ENCODE peak calls at places on chromosomes 5 and 9, in five cellular contexts. B is cardiac muscle cell, C is A549, I is IMR-90, R is SK-N-SH. G is an unnamed sample.

GRCh38 chr5:83034036-83034435 is 43.2 kb downstream of the TMEM167A start:
- DNase-seq in I (no peak), B (peak; percentile 16), C (no peak), R (no peak), G (no peak)

GRCh38 chr9:76642701-76643209 is 121.5 kb upstream of the PCA3 start:
- DNase-seq in R (no peak), I (no peak), B (no peak), C (no peak), G (no peak)

GRCh38 chr5:74877624-74878304 is 11.6 kb upstream of the FAM169A start:
- DNase-seq in C (no peak), B (no peak), R (no peak), I (no peak), G (no peak)

GRCh38 chr5:55102345-55102744 is at the start of gene GZMA:
- DNase-seq in B (no peak), C (no peak), I (no peak), R (no peak), G (no peak)

GRCh38 chr5:175696139-175696854 is 38.4 kb downstream of the HRH2 start:
- DNase-seq in R (peak; percentile 55), I (no peak), C (peak; percentile 29), B (peak; percentile 77), G (no peak)

GRCh38 chr5:13783731-13784130 is 160.8 kb downstream of the DNAH5 start:
- DNase-seq in I (no peak), R (no peak), B (no peak), C (no peak), G (no peak)

GRCh38 chr9:131239307-131239975 is 36.9 kb downstream of the FAM78A start:
- DNase-seq in C (no peak), B (no peak), R (no peak), I (no peak), G (no peak)

GRCh38 chr5:87231037-87231808 is 36.5 kb upstream of the RASA1 start:
- DNase-seq in B (no peak), I (no peak), R (no peak), C (no peak), G (no peak)

GRCh38 chr5:137395011-137395755 is 103.9 kb downstream of the SPOCK1 start:
- DNase-seq in C (no peak), R (peak; percentile 43), B (no peak), I (peak; percentile 26), G (peak; percentile 53)

DNA sequence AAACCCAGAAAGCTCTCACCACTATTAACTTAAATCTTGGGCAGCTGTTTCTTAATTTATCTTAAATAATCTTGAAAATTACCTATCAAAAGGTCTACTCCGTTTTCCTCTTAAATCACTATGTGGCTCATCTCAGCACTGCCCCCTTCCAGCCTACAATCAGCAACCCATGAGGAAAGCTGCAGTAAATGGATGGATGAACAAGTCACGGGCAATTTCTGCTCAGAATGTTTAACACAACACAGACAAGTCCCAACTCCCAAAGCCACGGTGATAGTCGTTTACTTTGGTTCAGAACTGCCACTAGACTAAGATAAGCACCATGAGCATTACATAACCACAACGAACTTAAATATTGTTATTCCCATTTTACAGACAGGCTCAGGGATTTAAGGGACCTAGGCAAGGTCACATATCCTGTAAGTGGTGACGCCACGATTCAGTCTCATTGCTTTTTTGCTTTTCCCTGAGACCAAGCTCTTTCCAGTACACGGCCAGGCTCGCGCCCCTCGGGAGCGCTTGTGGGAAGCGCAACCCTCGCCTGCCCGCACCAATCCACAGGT is 2.0 kb upstream of the SMIM27 start:
- DNase-seq in R (peak; percentile 44), B (peak; percentile 18), I (peak; percentile 53), C (peak; percentile 8), G (peak; percentile 18)
- TF ChIP-seq CTCF in R (peak; percentile 28), B (peak; percentile 12), I (peak; percentile 17), C (no peak), G (no peak)

GRCh38 chr9:98187926-98188325 is 4.5 kb downstream of the CORO2A start:
- DNase-seq in I (no peak), R (no peak), B (no peak), C (no peak), G (peak; percentile 41)
- H3K27ac ChIP-seq in I (no peak overlapping the region), R (no peak overlapping the region), B (no peak overlapping the region), C (no peak overlapping the region), G (peak overlapping the region; percentile 55)

DNA sequence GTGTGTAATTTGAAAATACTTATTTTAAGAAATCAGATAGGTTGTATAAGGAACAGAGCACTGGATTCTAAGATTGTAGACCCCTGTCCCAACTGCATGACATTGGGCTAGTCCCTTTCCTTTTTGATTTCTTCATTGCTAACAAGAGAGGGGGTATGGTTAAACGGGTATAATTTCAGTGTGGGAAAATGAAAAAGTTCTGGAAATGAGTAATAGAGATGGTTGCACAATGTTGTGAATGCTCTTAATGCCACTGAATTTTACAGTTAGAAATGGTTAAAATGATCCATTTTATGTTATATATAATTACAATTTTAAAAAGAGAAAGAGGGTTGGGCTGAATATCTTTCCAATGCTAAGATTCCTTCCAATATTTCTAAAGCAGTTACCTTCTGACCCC is 103.3 kb upstream of the LHFPL2 start:
- DNase-seq in I (peak; percentile 31), C (no peak), B (no peak), R (no peak), G (no peak)
- TF ChIP-seq CTCF in I (no peak), C (no peak), B (no peak), R (no peak), G (no peak)

DNA sequence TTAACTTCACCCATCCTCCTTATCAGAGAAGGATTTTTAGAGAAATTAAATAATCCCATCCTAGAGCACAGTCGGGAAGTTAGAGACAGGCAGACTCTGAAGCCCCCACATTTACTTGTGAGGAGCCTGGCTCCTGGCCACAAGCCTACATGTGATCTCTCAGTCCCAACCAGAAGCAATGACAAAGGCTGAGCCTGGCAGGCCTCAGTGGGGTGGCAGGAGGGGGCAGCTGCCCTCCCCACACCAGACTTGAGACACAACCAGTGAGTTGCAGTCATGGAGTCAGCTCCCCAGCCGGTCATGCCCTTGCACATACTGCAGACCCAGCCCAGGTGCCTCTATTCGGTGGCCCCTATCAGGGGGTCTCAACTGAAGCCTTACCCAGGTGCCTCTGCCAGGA is 11.0 kb downstream of the NAIF1 start:
- DNase-seq in I (no peak), B (no peak), C (no peak), R (no peak), G (no peak)
- H3K27ac ChIP-seq in I (no peak overlapping the region), B (no peak overlapping the region), C (peak overlapping the region; percentile 25), R (no peak overlapping the region), G (no peak overlapping the region)